ENCODE peak calls at places on chromosomes 7 and 10, in seven cellular contexts. R is HCT116, H is omental fat pad, B is small intestine, K is DND-41, A is EL, G is GM12865. U is an unnamed sample.

GRCh38 chr10:11595395-11595692 is 16.1 kb downstream of the USP6NL start:
- DNase-seq in R (no peak), H (no peak), B (no peak), K (no peak), A (peak), G (no peak), U (no peak)

GRCh38 chr7:154978045-154978444 is 24.9 kb downstream of the PAXIP1 start:
- DNase-seq in R (no peak), H (no peak), B (no peak), K (no peak), A (no peak), G (no peak), U (no peak)

GRCh38 chr7:108307246-108307982 is 148.8 kb downstream of the NRCAM start:
- DNase-seq in R (no peak), H (no peak), B (no peak), K (no peak), A (no peak), G (no peak), U (no peak)

GRCh38 chr7:85041599-85042216 is 145.1 kb downstream of the SEMA3D start:
- DNase-seq in R (peak), H (peak), B (peak), K (peak), A (peak), G (peak), U (no peak)

GRCh38 chr10:126334272-126334671 is 54.0 kb downstream of the ADAM12 start:
- DNase-seq in R (no peak), H (no peak), B (no peak), K (no peak), A (no peak), G (no peak), U (no peak)

GRCh38 chr7:75599244-75599771 is 107.2 kb downstream of the SPDYE5 start:
- DNase-seq in R (no peak), H (no peak), B (no peak), K (no peak), A (no peak), G (no peak), U (no peak)

GRCh38 chr7:45007571-45008328 is 7.7 kb downstream of the CCM2 start:
- DNase-seq in R (no peak), H (no peak), B (no peak), K (no peak), A (no peak), G (peak), U (no peak)

GRCh38 chr10:9018161-9018843 is 963.8 kb downstream of the GATA3 start:
- DNase-seq in R (no peak), H (no peak), B (no peak), K (no peak), A (no peak), G (no peak), U (no peak)

GRCh38 chr7:130387628-130388403 is 7.5 kb downstream of the CPA1 start:
- DNase-seq in R (no peak), H (no peak), B (no peak), K (no peak), A (peak), G (no peak), U (no peak)

GRCh38 chr10:102230264-102230860 is 4.3 kb downstream of the ELOVL3 start:
- DNase-seq in R (peak), H (no peak), B (no peak), K (no peak), A (peak), G (peak), U (peak)